ENCODE peak calls at places on chromosomes 13 and 19, in six cellular contexts. O, Y, F, W, M and G are unnamed samples.

GRCh38 chr19:22519152-22519551 is 97.0 kb upstream of the ZNF98 start:
- DNase-seq in O (no peak), M (no peak), W (no peak), F (no peak), Y (no peak), G (no peak)

GRCh38 chr13:45215392-45216077 is 14.7 kb upstream of the KCTD4 start:
- DNase-seq in F (no peak), M (no peak), W (no peak), Y (no peak), O (no peak), G (no peak)

GRCh38 chr13:112618501-112618900 is 30.5 kb upstream of the TUBGCP3 start:
- DNase-seq in M (no peak), W (no peak), O (no peak), Y (no peak), F (no peak), G (no peak)

GRCh38 chr13:48594080-48594815 is 59.5 kb upstream of the CYSLTR2 start:
- DNase-seq in M (no peak), W (no peak), O (no peak), Y (no peak), F (no peak), G (no peak)

GRCh38 chr19:53849237-53849676 is 18.4 kb upstream of the MYADM start:
- DNase-seq in Y (peak), F (no peak), W (no peak), M (no peak), O (no peak), G (no peak)

GRCh38 chr19:38194061-38194701 is 29.8 kb downstream of the DPF1 start:
- DNase-seq in W (no peak), O (no peak), F (no peak), Y (peak), M (peak), G (no peak)

GRCh38 chr19:18738961-18739690 is 52.0 kb downstream of the COMP start:
- DNase-seq in M (no peak), W (no peak), Y (no peak), F (no peak), O (no peak), G (no peak)

GRCh38 chr19:47694466-47695273 is 18.6 kb upstream of the EHD2 start:
- DNase-seq in F (no peak), W (no peak), M (no peak), O (no peak), Y (no peak), G (no peak)

GRCh38 chr19:18804643-18805042 is 13.5 kb upstream of the COMP start:
- DNase-seq in Y (no peak), O (no peak), M (no peak), W (no peak), F (no peak), G (no peak)

GRCh38 chr19:39199025-39199424 is 2.3 kb downstream of the NCCRP1 start:
- DNase-seq in O (no peak), Y (no peak), W (no peak), M (no peak), F (no peak), G (no peak)